ENCODE peak calls at places on chromosome 6, in six cellular contexts. A is HCEC 1CT, L is anterior cingulate cortex, M is heart right ventricle, P is globus pallidus, S is AG08396. F is an unnamed sample.
A peak's percentile ranks its signal among the peaks of the same experiment; 100 is the strongest.

GRCh38 chr6:52994031-52994788 is 874 bp downstream of the GSTA4 start:
- DNase-seq in A (peak; percentile 56), L (peak; percentile 32), M (peak; percentile 20), P (peak; percentile 76), S (peak; percentile 26), F (peak; percentile 45)

GRCh38 chr6:79713701-79714322 is 82.7 kb downstream of the SH3BGRL2 start:
- DNase-seq in A (peak; percentile 36), L (no peak), M (no peak), P (peak; percentile 29), S (peak; percentile 21), F (peak; percentile 49)

GRCh38 chr6:160330621-160331020 is 17.6 kb upstream of the SLC22A3 start:
- DNase-seq in A (no peak), L (no peak), M (no peak), P (no peak), S (no peak), F (no peak)

GRCh38 chr6:80454197-80454596 is 347.7 kb downstream of the BCKDHB start:
- DNase-seq in A (peak; percentile 97), L (no peak), M (no peak), P (no peak), S (peak; percentile 47), F (no peak)

GRCh38 chr6:6179858-6180257 is 140.6 kb downstream of the F13A1 start:
- DNase-seq in A (no peak), L (no peak), M (no peak), P (no peak), S (no peak), F (no peak)

GRCh38 chr6:31462964-31463940 is 34.7 kb upstream of the MICB start:
- DNase-seq in A (peak; percentile 24), L (peak; percentile 46), M (peak; percentile 77), P (peak; percentile 55), S (peak; percentile 73), F (peak; percentile 88)

GRCh38 chr6:4466769-4467480 is 309.3 kb upstream of the CDYL start:
- DNase-seq in A (no peak), L (no peak), M (no peak), P (peak; percentile 11), S (no peak), F (no peak)

GRCh38 chr6:170124836-170125235 is 166.0 kb downstream of the DLL1 start:
- DNase-seq in A (no peak), L (no peak), M (no peak), P (no peak), S (no peak), F (no peak)

GRCh38 chr6:36547646-36548400 is 544 bp upstream of the STK38 start:
- DNase-seq in A (no peak), L (no peak), M (no peak), P (no peak), S (no peak), F (no peak)

GRCh38 chr6:152952045-152952444 is 30.8 kb downstream of the FBXO5 start:
- DNase-seq in A (peak; percentile 63), L (no peak), M (no peak), P (no peak), S (peak; percentile 38), F (no peak)

F was measured in left cardiac atrium.